ENCODE peak calls at places on chromosome X, in ten cellular contexts. G is hepatocyte; Q is MM.1S; P is cardiac muscle cell; I is thyroid gland; R is effector memory CD4-positive, alpha-beta T cell; W is pancreas; F is neuronal stem cell; M is PC-3; O is aorta. K is an unnamed sample.

GRCh38 chrX:121000589-121000988 is 15.0 kb upstream of the CT47A1 start:
- DNase-seq in I (no peak), Q (peak; percentile 34), R (no peak), P (no peak), W (no peak), M (peak; percentile 75), F (no peak), G (peak; percentile 19), O (no peak), K (no peak)

GRCh38 chrX:65706041-65706828 is 38.8 kb downstream of the MSN start:
- DNase-seq in F (no peak), Q (no peak), R (peak; percentile 40), O (peak; percentile 59), P (peak; percentile 9), M (peak; percentile 69), G (no peak), I (peak; percentile 57), W (peak; percentile 10), K (no peak)

GRCh38 chrX:55008571-55009358 is 8.6 kb downstream of the APEX2 start:
- DNase-seq in W (no peak), R (no peak), M (peak; percentile 96), Q (no peak), I (no peak), P (peak; percentile 17), F (no peak), G (no peak), O (no peak), K (no peak)

GRCh38 chrX:118347131-118347530 is 1.2 kb downstream of the WDR44 start:
- DNase-seq in I (no peak), G (peak; percentile 13), R (no peak), P (peak; percentile 6), M (peak; percentile 47), F (no peak), O (no peak), Q (peak; percentile 19), W (no peak), K (no peak)

GRCh38 chrX:46770006-46770816 is 11.3 kb upstream of the SLC9A7 start:
- DNase-seq in W (no peak), Q (no peak), I (no peak), O (no peak), M (peak; percentile 27), G (no peak), R (no peak), P (no peak), F (no peak), K (no peak)

GRCh38 chrX:31130457-31131215 is 58.8 kb upstream of the FTHL17 start:
- DNase-seq in O (no peak), M (no peak), R (no peak), G (no peak), Q (no peak), P (no peak), W (no peak), I (no peak), F (no peak), K (no peak)

GRCh38 chrX:40154853-40155616 is 57.3 kb upstream of the BCOR start:
- DNase-seq in G (peak; percentile 80), P (peak; percentile 95), W (peak; percentile 59), Q (peak; percentile 28), O (peak; percentile 82), M (peak; percentile 31), R (no peak), I (peak; percentile 72), F (no peak), K (no peak)

GRCh38 chrX:47556045-47556623 is 4.9 kb upstream of the ARAF start:
- DNase-seq in P (peak; percentile 88), W (peak; percentile 91), Q (peak; percentile 82), G (peak; percentile 91), F (peak; percentile 67), I (peak; percentile 92), M (peak; percentile 90), O (peak; percentile 93), R (peak; percentile 79), K (peak; percentile 83)

GRCh38 chrX:54358424-54359211 is 772 bp upstream of the WNK3 start:
- DNase-seq in Q (no peak), P (peak; percentile 87), M (no peak), R (no peak), I (peak; percentile 64), F (peak; percentile 91), G (peak; percentile 84), O (peak; percentile 61), W (peak; percentile 26), K (peak; percentile 35)

GRCh38 chrX:151743651-151744470 is 9.3 kb downstream of the CNGA2 start:
- DNase-seq in W (no peak), O (no peak), I (no peak), G (no peak), F (no peak), M (no peak), R (no peak), P (no peak), Q (no peak), K (no peak)

GRCh38 chrX:72045552-72046277 is 86.0 kb downstream of the RTL5 start:
- DNase-seq in M (peak; percentile 8), W (no peak), O (no peak), Q (no peak), P (peak; percentile 85), R (no peak), I (peak; percentile 54), F (no peak), G (no peak), K (no peak)

GRCh38 chrX:2819345-2820130 is 9.2 kb upstream of the GYG2 start:
- DNase-seq in O (no peak), I (no peak), P (peak; percentile 33), G (peak; percentile 58), R (no peak), W (no peak), Q (no peak), F (no peak), M (peak; percentile 64), K (peak; percentile 2)

GRCh38 chrX:137545711-137546651 is 19.9 kb upstream of the ZIC3 start:
- DNase-seq in F (no peak), M (no peak), W (no peak), P (no peak), Q (no peak), R (no peak), G (no peak), O (no peak), I (no peak), K (no peak)

GRCh38 chrX:1500701-1501624 is 36.0 kb downstream of the P2RY8 start:
- DNase-seq in Q (peak; percentile 88), M (no peak), R (no peak), W (no peak), I (no peak), G (no peak), O (no peak), F (no peak), P (no peak), K (peak; percentile 49)

GRCh38 chrX:100995469-100995868 is 26.0 kb downstream of the ARL13A start:
- DNase-seq in W (no peak), Q (no peak), I (no peak), G (peak; percentile 11), P (no peak), M (peak; percentile 41), O (no peak), F (no peak), R (no peak), K (no peak)

GRCh38 chrX:39802354-39802753 is 295.4 kb downstream of the BCOR start:
- DNase-seq in Q (no peak), P (no peak), F (no peak), G (no peak), M (no peak), W (no peak), I (no peak), O (no peak), R (no peak), K (no peak)

DNA sequence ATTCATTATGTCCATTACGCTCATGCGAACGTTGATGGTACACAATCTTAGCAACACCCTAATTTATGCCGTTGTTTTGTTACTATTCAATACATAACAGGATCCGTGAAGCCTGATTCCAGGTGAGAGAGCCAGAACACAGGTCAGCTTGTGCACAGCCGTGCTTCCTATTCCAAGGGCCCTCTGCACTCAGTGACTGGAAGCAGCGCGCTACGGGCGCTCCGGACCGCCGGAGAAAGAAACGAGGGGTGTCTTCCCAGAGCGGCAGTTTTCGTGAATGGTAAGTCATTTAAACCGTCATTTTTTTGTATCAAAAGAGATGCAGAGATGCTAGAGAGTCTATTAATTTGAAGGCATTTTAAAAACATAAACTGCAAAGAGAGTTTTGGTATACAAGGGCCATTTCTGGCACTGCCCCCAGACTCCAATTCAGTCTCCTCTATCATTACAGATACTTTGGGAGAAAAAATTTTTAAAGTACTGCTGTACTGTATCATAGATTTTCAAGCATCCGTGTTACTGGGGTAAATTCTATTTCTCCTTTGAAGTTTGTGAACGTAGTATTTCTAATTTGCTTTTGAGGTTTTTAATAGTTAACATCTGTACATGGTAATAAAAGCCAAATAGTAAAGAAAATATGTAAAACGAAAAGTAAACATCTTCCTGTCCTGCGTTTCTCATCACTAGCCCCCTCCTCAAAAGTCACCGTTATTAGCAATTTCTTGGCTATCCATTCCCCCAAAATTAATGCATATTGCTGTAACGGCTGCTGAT is 6.6 kb downstream of the SLC25A5 start:
- DNase-seq in I (no peak), O (no peak), Q (no peak), P (no peak), R (no peak), M (no peak), G (no peak), F (no peak), W (no peak), K (no peak)
- H3K4me3 ChIP-seq in I (no peak overlapping the region), O (no peak overlapping the region), Q (no peak overlapping the region), P (no peak overlapping the region), R (no peak overlapping the region), M (peak overlapping the region; percentile 38), G (no peak overlapping the region), F (no peak overlapping the region), W (no peak overlapping the region), K (no peak overlapping the region)

DNA sequence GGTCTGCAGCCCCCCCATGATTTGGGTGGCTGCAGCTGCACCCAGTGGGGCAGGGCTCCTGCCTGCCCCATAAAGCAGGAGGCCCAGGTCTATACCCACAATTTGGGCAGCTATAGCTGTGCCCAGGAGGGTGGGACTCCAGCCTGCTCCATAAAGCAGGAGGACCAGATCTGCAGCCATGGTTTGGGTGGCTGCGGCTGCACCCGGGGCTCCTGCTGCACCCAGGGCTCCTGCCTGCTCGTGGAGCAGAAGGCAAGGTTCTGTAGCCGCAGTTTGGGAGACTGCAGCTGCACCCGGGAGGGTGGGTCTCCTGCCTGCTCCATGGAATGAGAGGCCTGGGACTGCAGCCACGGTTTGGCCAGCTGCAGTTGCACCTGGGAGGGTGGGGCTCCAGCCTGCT is 81.1 kb downstream of the ATRX start:
- DNase-seq in P (no peak), I (no peak), F (no peak), R (no peak), M (no peak), G (no peak), W (no peak), O (no peak), Q (no peak), K (no peak)
- H3K9me3 ChIP-seq in P (no peaks in the 10 kb centered on the region), I (no peaks in the 10 kb centered on the region), F (no peaks in the 10 kb centered on the region), R (no peaks in the 10 kb centered on the region), M (no peaks in the 10 kb centered on the region), G (no peaks in the 10 kb centered on the region), W (no peaks in the 10 kb centered on the region), O (no peaks in the 10 kb centered on the region), Q (no peaks in the 10 kb centered on the region), K (no peaks in the 10 kb centered on the region)

GRCh38 chrX:15359701-15360100 is 24.4 kb upstream of the PIGA start:
- DNase-seq in I (no peak), Q (no peak), W (no peak), O (no peak), G (no peak), P (no peak), M (no peak), F (no peak), R (no peak), K (no peak)
- H3K4me1 ChIP-seq in I (no peaks in the 10 kb centered on the region), Q (no peaks in the 10 kb centered on the region), W (no peaks in the 10 kb centered on the region), O (no peaks in the 10 kb centered on the region), G (no peaks in the 10 kb centered on the region), P (no peaks in the 10 kb centered on the region), M (no peaks in the 10 kb centered on the region), F (no peaks in the 10 kb centered on the region), R (no peaks in the 10 kb centered on the region), K (no peaks in the 10 kb centered on the region)

GRCh38 chrX:153968255-153968654 is 3.4 kb downstream of the HCFC1 start:
- DNase-seq in M (no peak), R (no peak), P (no peak), W (no peak), O (no peak), F (no peak), Q (no peak), G (no peak), I (no peak), K (no peak)
- H3K4me3 ChIP-seq in M (peak overlapping the region; percentile 99), R (peak overlapping the region; percentile 99), P (no peak overlapping the region), W (no peak overlapping the region), O (no peak overlapping the region), F (no peak overlapping the region), Q (peak overlapping the region; percentile 94), G (no peak overlapping the region), I (no peak overlapping the region), K (peak overlapping the region; percentile 42)